ENCODE peak calls at places on chromosomes 12 and 14, in ten cellular contexts. One of them, this sample, is unnamed.

GRCh38 chr12:69985656-69986055 is 160.6 kb downstream of the MYRFL start:
- DNase-seq in K562: peak
- DNase-seq in GM12891: peak
- DNase-seq in sigmoid colon: no peak
- DNase-seq in HCT116: peak
- DNase-seq in prostate gland: no peak
- DNase-seq in breast epithelium: no peak
- DNase-seq in SK-N-SH: peak
- DNase-seq in stomach: no peak
- DNase-seq in HepG2: peak
- DNase-seq in this sample: no peak

GRCh38 chr12:95303476-95303875 is 85.9 kb downstream of the VEZT start:
- DNase-seq in K562: no peak
- DNase-seq in GM12891: no peak
- DNase-seq in sigmoid colon: no peak
- DNase-seq in HCT116: no peak
- DNase-seq in prostate gland: no peak
- DNase-seq in breast epithelium: no peak
- DNase-seq in SK-N-SH: no peak
- DNase-seq in stomach: no peak
- DNase-seq in HepG2: no peak
- DNase-seq in this sample: no peak

GRCh38 chr14:73768107-73768506 is 53.9 kb upstream of the PNMA1 start:
- DNase-seq in K562: no peak
- DNase-seq in GM12891: no peak
- DNase-seq in sigmoid colon: no peak
- DNase-seq in HCT116: no peak
- DNase-seq in prostate gland: no peak
- DNase-seq in breast epithelium: no peak
- DNase-seq in SK-N-SH: no peak
- DNase-seq in stomach: no peak
- DNase-seq in HepG2: no peak
- DNase-seq in this sample: no peak

GRCh38 chr14:36506732-36507614 is 13.1 kb downstream of the NKX2-1 start:
- DNase-seq in K562: no peak
- DNase-seq in GM12891: no peak
- DNase-seq in sigmoid colon: no peak
- DNase-seq in HCT116: no peak
- DNase-seq in prostate gland: no peak
- DNase-seq in breast epithelium: no peak
- DNase-seq in SK-N-SH: no peak
- DNase-seq in stomach: no peak
- DNase-seq in HepG2: no peak
- DNase-seq in this sample: no peak

GRCh38 chr12:95218852-95219171 is 1.2 kb downstream of the VEZT start:
- DNase-seq in K562: no peak
- DNase-seq in GM12891: no peak
- DNase-seq in sigmoid colon: no peak
- DNase-seq in HCT116: no peak
- DNase-seq in prostate gland: no peak
- DNase-seq in breast epithelium: peak
- DNase-seq in SK-N-SH: no peak
- DNase-seq in stomach: no peak
- DNase-seq in HepG2: no peak
- DNase-seq in this sample: no peak

GRCh38 chr14:30614155-30614554 is 8.0 kb upstream of the SCFD1 start:
- DNase-seq in K562: no peak
- DNase-seq in GM12891: no peak
- DNase-seq in sigmoid colon: no peak
- DNase-seq in HCT116: no peak
- DNase-seq in prostate gland: no peak
- DNase-seq in breast epithelium: no peak
- DNase-seq in SK-N-SH: no peak
- DNase-seq in stomach: no peak
- DNase-seq in HepG2: no peak
- DNase-seq in this sample: no peak

GRCh38 chr14:81582420-81582819 is 48.8 kb upstream of the SEL1L start:
- DNase-seq in K562: no peak
- DNase-seq in GM12891: no peak
- DNase-seq in sigmoid colon: no peak
- DNase-seq in HCT116: no peak
- DNase-seq in prostate gland: no peak
- DNase-seq in breast epithelium: no peak
- DNase-seq in SK-N-SH: no peak
- DNase-seq in stomach: no peak
- DNase-seq in HepG2: no peak
- DNase-seq in this sample: no peak

GRCh38 chr14:50892255-50892654 is 20.4 kb downstream of the ABHD12B start:
- DNase-seq in K562: no peak
- DNase-seq in GM12891: no peak
- DNase-seq in sigmoid colon: no peak
- DNase-seq in HCT116: no peak
- DNase-seq in prostate gland: no peak
- DNase-seq in breast epithelium: no peak
- DNase-seq in SK-N-SH: no peak
- DNase-seq in stomach: no peak
- DNase-seq in HepG2: peak
- DNase-seq in this sample: no peak

GRCh38 chr12:90909069-90909676 is 45.8 kb downstream of the CCER1 start:
- DNase-seq in K562: no peak
- DNase-seq in GM12891: peak
- DNase-seq in sigmoid colon: no peak
- DNase-seq in HCT116: peak
- DNase-seq in prostate gland: no peak
- DNase-seq in breast epithelium: no peak
- DNase-seq in SK-N-SH: peak
- DNase-seq in stomach: no peak
- DNase-seq in HepG2: peak
- DNase-seq in this sample: peak

GRCh38 chr12:93500201-93500600 is 32.9 kb downstream of the MRPL42 start:
- DNase-seq in K562: no peak
- DNase-seq in GM12891: no peak
- DNase-seq in sigmoid colon: no peak
- DNase-seq in HCT116: no peak
- DNase-seq in prostate gland: no peak
- DNase-seq in breast epithelium: no peak
- DNase-seq in SK-N-SH: no peak
- DNase-seq in stomach: no peak
- DNase-seq in HepG2: no peak
- DNase-seq in this sample: no peak

GRCh38 chr12:132618683-132619043 is at the start of gene P2RX2:
- DNase-seq in K562: no peak
- DNase-seq in GM12891: no peak
- DNase-seq in sigmoid colon: no peak
- DNase-seq in HCT116: no peak
- DNase-seq in prostate gland: no peak
- DNase-seq in breast epithelium: no peak
- DNase-seq in SK-N-SH: peak
- DNase-seq in stomach: no peak
- DNase-seq in HepG2: no peak
- DNase-seq in this sample: no peak

GRCh38 chr14:49977126-49977841 is 84.4 kb downstream of the ARF6 start:
- DNase-seq in K562: peak
- DNase-seq in GM12891: peak
- DNase-seq in sigmoid colon: no peak
- DNase-seq in HCT116: no peak
- DNase-seq in prostate gland: no peak
- DNase-seq in breast epithelium: no peak
- DNase-seq in SK-N-SH: no peak
- DNase-seq in stomach: no peak
- DNase-seq in HepG2: no peak
- DNase-seq in this sample: no peak

GRCh38 chr14:57136669-57137068 is 132.0 kb downstream of the EXOC5 start:
- DNase-seq in K562: no peak
- DNase-seq in GM12891: no peak
- DNase-seq in sigmoid colon: peak
- DNase-seq in HCT116: no peak
- DNase-seq in prostate gland: peak
- DNase-seq in breast epithelium: no peak
- DNase-seq in SK-N-SH: no peak
- DNase-seq in stomach: no peak
- DNase-seq in HepG2: no peak
- DNase-seq in this sample: no peak

GRCh38 chr12:56029666-56030293 is 8.9 kb downstream of the IKZF4 start:
- DNase-seq in K562: peak
- DNase-seq in GM12891: no peak
- DNase-seq in sigmoid colon: no peak
- DNase-seq in HCT116: no peak
- DNase-seq in prostate gland: peak
- DNase-seq in breast epithelium: no peak
- DNase-seq in SK-N-SH: peak
- DNase-seq in stomach: peak
- DNase-seq in HepG2: peak
- DNase-seq in this sample: no peak

DNA sequence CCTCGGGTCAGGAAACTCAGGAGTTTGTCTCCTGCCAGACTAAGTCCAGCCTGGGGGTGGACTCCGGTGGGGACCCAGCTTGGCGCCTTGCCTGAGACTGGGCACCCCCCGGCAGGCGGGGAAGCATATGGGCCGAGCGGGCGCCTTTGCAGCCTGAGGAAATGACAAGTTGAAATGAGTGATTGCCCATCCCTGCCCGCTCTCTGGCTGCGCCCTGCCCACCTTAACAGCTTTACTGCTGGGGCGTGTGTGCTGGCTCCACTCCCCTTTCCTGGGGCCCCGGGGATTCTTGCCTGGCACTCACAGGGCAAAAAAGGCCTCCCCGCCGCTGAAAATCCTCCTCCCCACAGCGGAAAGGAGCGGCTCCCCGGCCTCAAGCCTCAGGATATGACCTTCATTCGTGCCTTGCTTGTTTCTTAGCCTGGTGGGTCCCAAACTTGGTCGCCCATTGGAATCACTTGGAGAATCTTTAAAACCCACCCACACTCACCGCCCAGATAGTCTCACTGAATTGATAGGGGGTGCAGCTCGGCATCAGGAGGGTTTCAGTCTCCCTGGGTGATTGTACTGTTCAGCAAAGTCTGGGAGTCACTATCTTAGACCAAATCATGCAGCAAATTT is 1.5 kb downstream of the RFLNA start:
- DNase-seq in K562: no peak
- DNase-seq in GM12891: no peak
- DNase-seq in sigmoid colon: no peak
- DNase-seq in HCT116: no peak
- DNase-seq in prostate gland: no peak
- DNase-seq in breast epithelium: no peak
- DNase-seq in SK-N-SH: peak
- DNase-seq in stomach: no peak
- DNase-seq in HepG2: no peak
- DNase-seq in this sample: no peak
- TF ChIP-seq POLR2AphosphoS5 in K562: no peak
- TF ChIP-seq POLR2AphosphoS5 in GM12891: no peak
- TF ChIP-seq POLR2AphosphoS5 in sigmoid colon: no peak
- TF ChIP-seq POLR2AphosphoS5 in HCT116: no peak
- TF ChIP-seq POLR2AphosphoS5 in prostate gland: no peak
- TF ChIP-seq POLR2AphosphoS5 in breast epithelium: no peak
- TF ChIP-seq POLR2AphosphoS5 in SK-N-SH: no peak
- TF ChIP-seq POLR2AphosphoS5 in stomach: no peak
- TF ChIP-seq POLR2AphosphoS5 in HepG2: no peak
- TF ChIP-seq POLR2AphosphoS5 in this sample: no peak

GRCh38 chr14:69138189-69138535 is 14.8 kb downstream of the DCAF5 start:
- DNase-seq in K562: no peak
- DNase-seq in GM12891: no peak
- DNase-seq in sigmoid colon: no peak
- DNase-seq in HCT116: no peak
- DNase-seq in prostate gland: no peak
- DNase-seq in breast epithelium: no peak
- DNase-seq in SK-N-SH: no peak
- DNase-seq in stomach: no peak
- DNase-seq in HepG2: no peak
- DNase-seq in this sample: no peak
- TF ChIP-seq POLR2AphosphoS5 in K562: no peak
- TF ChIP-seq POLR2AphosphoS5 in GM12891: no peak
- TF ChIP-seq POLR2AphosphoS5 in sigmoid colon: no peak
- TF ChIP-seq POLR2AphosphoS5 in HCT116: no peak
- TF ChIP-seq POLR2AphosphoS5 in prostate gland: peak
- TF ChIP-seq POLR2AphosphoS5 in breast epithelium: no peak
- TF ChIP-seq POLR2AphosphoS5 in SK-N-SH: peak
- TF ChIP-seq POLR2AphosphoS5 in stomach: peak
- TF ChIP-seq POLR2AphosphoS5 in HepG2: no peak
- TF ChIP-seq POLR2AphosphoS5 in this sample: no peak

GRCh38 chr12:52566847-52567291 is 6.8 kb downstream of the KRT74 start:
- DNase-seq in K562: peak
- DNase-seq in GM12891: no peak
- DNase-seq in sigmoid colon: no peak
- DNase-seq in HCT116: no peak
- DNase-seq in prostate gland: no peak
- DNase-seq in breast epithelium: no peak
- DNase-seq in SK-N-SH: no peak
- DNase-seq in stomach: no peak
- DNase-seq in HepG2: no peak
- DNase-seq in this sample: no peak
- TF ChIP-seq POLR2AphosphoS5 in K562: no peak
- TF ChIP-seq POLR2AphosphoS5 in GM12891: no peak
- TF ChIP-seq POLR2AphosphoS5 in sigmoid colon: no peak
- TF ChIP-seq POLR2AphosphoS5 in HCT116: no peak
- TF ChIP-seq POLR2AphosphoS5 in prostate gland: no peak
- TF ChIP-seq POLR2AphosphoS5 in breast epithelium: no peak
- TF ChIP-seq POLR2AphosphoS5 in SK-N-SH: no peak
- TF ChIP-seq POLR2AphosphoS5 in stomach: no peak
- TF ChIP-seq POLR2AphosphoS5 in HepG2: no peak
- TF ChIP-seq POLR2AphosphoS5 in this sample: no peak

GRCh38 chr12:124804011-124804621 is 59.5 kb downstream of the SCARB1 start:
- DNase-seq in K562: peak
- DNase-seq in GM12891: no peak
- DNase-seq in sigmoid colon: peak
- DNase-seq in HCT116: peak
- DNase-seq in prostate gland: peak
- DNase-seq in breast epithelium: peak
- DNase-seq in SK-N-SH: peak
- DNase-seq in stomach: peak
- DNase-seq in HepG2: peak
- DNase-seq in this sample: no peak
- TF ChIP-seq POLR2AphosphoS5 in K562: no peak
- TF ChIP-seq POLR2AphosphoS5 in GM12891: no peak
- TF ChIP-seq POLR2AphosphoS5 in sigmoid colon: no peak
- TF ChIP-seq POLR2AphosphoS5 in HCT116: no peak
- TF ChIP-seq POLR2AphosphoS5 in prostate gland: peak
- TF ChIP-seq POLR2AphosphoS5 in breast epithelium: peak
- TF ChIP-seq POLR2AphosphoS5 in SK-N-SH: no peak
- TF ChIP-seq POLR2AphosphoS5 in stomach: peak
- TF ChIP-seq POLR2AphosphoS5 in HepG2: no peak
- TF ChIP-seq POLR2AphosphoS5 in this sample: no peak

This sample was measured in Panc1.